ENCODE peak calls at places on chromosomes 6 and 20, in eight cellular contexts. Z is COR-L47, V is fibroblast of villous mesenchyme, C is NCI-H345, S is fibroblast of mammary gland, J is kidney tubule cell, D is NCI-H1417, A is NCI-H1092 treated with DMSO at 0.1 percent for 48 hours. W is an unnamed sample.

GRCh38 chr6:145075425-145075824 is 659.9 kb downstream of the EPM2A start:
- DNase-seq in Z (no peak), J (no peak), D (no peak), S (no peak), C (no peak), V (no peak), A (no peak), W (no peak)

GRCh38 chr20:63641146-63641791 is 12.0 kb downstream of the STMN3 start:
- DNase-seq in Z (no peak), D (no peak), A (no peak), S (peak; percentile 38), V (no peak), C (no peak), J (peak; percentile 56), W (no peak)

GRCh38 chr20:1567392-1568165 is 10.1 kb upstream of the SIRPD start:
- DNase-seq in J (peak; percentile 99), C (no peak), V (no peak), S (peak; percentile 70), Z (no peak), A (no peak), D (no peak), W (no peak)

GRCh38 chr6:100317031-100317430 is 147.7 kb downstream of the SIM1 start:
- DNase-seq in S (no peak), J (no peak), A (no peak), V (no peak), C (no peak), Z (no peak), D (no peak), W (no peak)

GRCh38 chr20:33732166-33732970 is 572 bp downstream of the ZNF341 start:
- DNase-seq in C (peak; percentile 98), S (peak; percentile 73), D (peak; percentile 96), A (peak; percentile 89), Z (peak; percentile 97), V (peak; percentile 86), J (no peak), W (peak; percentile 96)

GRCh38 chr6:159754401-159754800 is 7.4 kb upstream of the ACAT2 start:
- DNase-seq in Z (no peak), C (no peak), D (no peak), V (no peak), J (no peak), S (no peak), A (no peak), W (no peak)

GRCh38 chr6:40550096-40550731 is 37.0 kb downstream of the LRFN2 start:
- DNase-seq in D (peak; percentile 45), V (peak; percentile 50), A (no peak), Z (no peak), J (peak; percentile 56), C (no peak), S (peak; percentile 57), W (no peak)

GRCh38 chr20:41136695-41137411 is 490 bp upstream of the PLCG1 start:
- DNase-seq in Z (peak; percentile 80), D (peak; percentile 94), J (peak; percentile 86), A (peak; percentile 80), C (peak; percentile 94), S (peak; percentile 60), V (peak; percentile 80), W (peak; percentile 84)

GRCh38 chr20:24795444-24795843 is 153.6 kb upstream of the CST7 start:
- DNase-seq in J (peak; percentile 21), A (no peak), D (no peak), Z (no peak), V (no peak), C (no peak), S (no peak), W (no peak)

GRCh38 chr6:158595223-158595622 is 35.3 kb downstream of the TMEM181 start:
- DNase-seq in D (peak; percentile 16), Z (no peak), S (peak; percentile 9), V (no peak), A (no peak), J (no peak), C (no peak), W (no peak)

GRCh38 chr6:73285674-73286283 is 22.8 kb upstream of the KHDC1 start:
- DNase-seq in J (peak; percentile 43), D (peak; percentile 13), Z (no peak), S (peak; percentile 79), A (no peak), V (peak; percentile 72), C (peak; percentile 12), W (no peak)

GRCh38 chr20:63284083-63284440 is 8.9 kb upstream of the COL20A1 start:
- DNase-seq in D (no peak), A (no peak), C (no peak), S (no peak), V (no peak), J (no peak), Z (no peak), W (no peak)

GRCh38 chr6:1400126-1400850 is 10.9 kb downstream of the FOXF2 start:
- DNase-seq in Z (no peak), C (no peak), A (no peak), S (no peak), V (no peak), J (no peak), D (no peak), W (no peak)

GRCh38 chr6:169849396-169849795 is 98.0 kb downstream of the ERMARD start:
- DNase-seq in C (no peak), D (no peak), A (no peak), V (no peak), Z (no peak), J (no peak), S (no peak), W (peak; percentile 4)

GRCh38 chr6:145704153-145704781 is 31.1 kb downstream of the EPM2A start:
- DNase-seq in S (peak; percentile 43), D (peak; percentile 55), V (peak; percentile 31), Z (no peak), J (peak; percentile 21), A (peak; percentile 2), C (peak; percentile 3), W (no peak)

GRCh38 chr20:22717466-22717865 is 133.1 kb upstream of the FOXA2 start:
- DNase-seq in V (peak; percentile 74), J (no peak), A (no peak), Z (no peak), D (no peak), C (no peak), S (no peak), W (no peak)

GRCh38 chr6:137903933-137904821 is 37.1 kb downstream of the TNFAIP3 start:
- DNase-seq in D (no peak), V (peak; percentile 25), C (no peak), S (peak; percentile 58), A (no peak), Z (no peak), J (peak; percentile 87), W (no peak)

GRCh38 chr20:1950836-1951235 is 43.0 kb downstream of the PDYN start:
- DNase-seq in S (no peak), Z (no peak), J (no peak), C (no peak), D (peak; percentile 23), A (no peak), V (no peak), W (no peak)

GRCh38 chr6:42914546-42914945 is 1.3 kb upstream of the PTCRA start:
- DNase-seq in Z (no peak), S (no peak), D (no peak), V (no peak), J (peak; percentile 26), A (no peak), C (no peak), W (no peak)

GRCh38 chr6:132764370-132764769 is 6.7 kb upstream of the VNN2 start:
- DNase-seq in S (peak; percentile 74), V (peak; percentile 16), C (no peak), D (no peak), J (peak; percentile 98), Z (no peak), A (no peak), W (no peak)

GRCh38 chr6:100565439-100566104 is 100.9 kb upstream of the SIM1 start:
- DNase-seq in C (no peak), Z (no peak), D (no peak), J (peak; percentile 68), A (no peak), S (no peak), V (no peak), W (no peak)

GRCh38 chr20:64133951-64134407 is 26.6 kb upstream of the NPBWR2 start:
- DNase-seq in C (no peak), S (no peak), A (peak; percentile 48), J (no peak), D (peak; percentile 57), V (no peak), Z (no peak), W (no peak)

GRCh38 chr6:44800171-44800671 is 412.7 kb downstream of the CDC5L start:
- DNase-seq in V (peak; percentile 36), D (peak; percentile 51), C (no peak), Z (peak; percentile 3), J (peak; percentile 93), S (peak; percentile 51), A (no peak), W (no peak)

GRCh38 chr6:15631380-15631913 is 31.4 kb downstream of the DTNBP1 start:
- DNase-seq in Z (no peak), V (no peak), D (no peak), C (no peak), A (no peak), J (no peak), S (no peak), W (no peak)

GRCh38 chr6:41939091-41939847 is 2.3 kb downstream of the CCND3 start:
- DNase-seq in D (no peak), A (no peak), C (no peak), J (peak; percentile 11), S (peak; percentile 44), V (peak; percentile 85), Z (no peak), W (no peak)

GRCh38 chr20:44210422-44211176 is at the start of gene OSER1:
- DNase-seq in A (peak; percentile 97), V (peak; percentile 98), D (peak; percentile 99), S (peak; percentile 95), C (peak; percentile 98), Z (peak; percentile 95), J (peak; percentile 97), W (peak; percentile 99)

GRCh38 chr6:105326216-105326615 is 76.7 kb downstream of the PREP start:
- DNase-seq in V (peak; percentile 55), A (peak; percentile 83), S (peak; percentile 82), Z (peak; percentile 65), C (no peak), D (peak; percentile 84), J (peak; percentile 54), W (no peak)

GRCh38 chr6:125811259-125811658 is 20.5 kb downstream of the NCOA7 start:
- DNase-seq in V (no peak), Z (no peak), D (no peak), A (no peak), C (no peak), S (no peak), J (no peak), W (no peak)

GRCh38 chr6:36862848-36863382 is 11.7 kb downstream of the PPIL1 start:
- DNase-seq in Z (no peak), V (no peak), C (no peak), S (no peak), A (no peak), J (no peak), D (no peak), W (no peak)

GRCh38 chr6:116779569-116780164 is 14.1 kb upstream of the FAM162B start:
- DNase-seq in S (peak; percentile 52), D (peak; percentile 57), V (peak; percentile 54), J (peak; percentile 51), C (peak; percentile 25), Z (no peak), A (peak; percentile 17), W (no peak)

GRCh38 chr20:15759546-15760216 is 813.6 kb downstream of the KIF16B start:
- DNase-seq in J (peak; percentile 5), D (peak; percentile 37), Z (no peak), A (no peak), V (peak; percentile 62), C (no peak), S (no peak), W (no peak)

GRCh38 chr6:168031411-168032382 is 34.2 kb downstream of the KIF25 start:
- DNase-seq in A (no peak), S (peak; percentile 85), D (no peak), J (no peak), C (no peak), V (peak; percentile 59), Z (no peak), W (no peak)

GRCh38 chr6:41584668-41585205 is 38.6 kb downstream of the FOXP4 start:
- DNase-seq in A (no peak), D (peak; percentile 53), V (no peak), S (no peak), C (peak; percentile 9), Z (no peak), J (peak; percentile 9), W (no peak)

GRCh38 chr6:118611334-118611733 is 40.1 kb downstream of the CEP85L start:
- DNase-seq in S (no peak), V (no peak), D (no peak), Z (no peak), A (no peak), C (no peak), J (no peak), W (no peak)